ENCODE peak calls at places on chromosomes 2 and 18, in four cellular contexts. V is kidney, F is fibroblast of lung, C is psoas muscle. W is an unnamed sample.

GRCh38 chr18:53629356-53629755 is 595.1 kb downstream of the MBD2 start:
- DNase-seq in V (no peak), F (no peak), C (no peak), W (no peak)

GRCh38 chr2:204289066-204289465 is 256.2 kb upstream of the PARD3B start:
- DNase-seq in V (no peak), F (no peak), C (no peak), W (peak)

GRCh38 chr2:11515441-11516071 is 18.3 kb upstream of the GREB1 start:
- DNase-seq in V (no peak), F (no peak), C (no peak), W (no peak)

GRCh38 chr2:237742191-237742590 is 56.4 kb upstream of the RBM44 start:
- DNase-seq in V (no peak), F (no peak), C (no peak), W (no peak)

GRCh38 chr18:43542016-43542415 is 264.7 kb upstream of the SYT4 start:
- DNase-seq in V (no peak), F (no peak), C (no peak), W (no peak)

GRCh38 chr2:71614976-71615768 is 161.8 kb downstream of the DYSF start:
- DNase-seq in V (peak), F (peak), C (peak), W (peak)

GRCh38 chr2:182907081-182907830 is 40.8 kb upstream of the FRZB start:
- DNase-seq in V (no peak), F (peak), C (peak), W (no peak)

GRCh38 chr2:34365937-34366336 is 766.8 kb upstream of the FAM98A start:
- DNase-seq in V (no peak), F (no peak), C (no peak), W (no peak)

GRCh38 chr2:100244881-100245605 is 77.3 kb downstream of the LONRF2 start:
- DNase-seq in V (no peak), F (peak), C (no peak), W (no peak)

GRCh38 chr18:9615280-9615797 is 980 bp upstream of the PPP4R1 start:
- DNase-seq in V (no peak), F (no peak), C (no peak), W (no peak)

GRCh38 chr18:5704847-5705246 is 161.1 kb upstream of the EPB41L3 start:
- DNase-seq in V (no peak), F (no peak), C (no peak), W (no peak)

GRCh38 chr2:19748711-19749506 is 152.9 kb downstream of the TTC32 start:
- DNase-seq in V (no peak), F (no peak), C (no peak), W (no peak)

GRCh38 chr2:138364554-138365162 is 136.9 kb upstream of the SPOPL start:
- DNase-seq in V (no peak), F (peak), C (no peak), W (peak)

GRCh38 chr18:60667016-60667415 is 294.4 kb upstream of the MC4R start:
- DNase-seq in V (no peak), F (no peak), C (no peak), W (no peak)

GRCh38 chr2:42089340-42089925 is 41.6 kb downstream of the PKDCC start:
- DNase-seq in V (peak), F (peak), C (peak), W (peak)

GRCh38 chr2:231355802-231356473 is 39.6 kb upstream of the B3GNT7 start:
- DNase-seq in V (peak), F (no peak), C (peak), W (peak)
- TF ChIP-seq CTCF in V (no peak), F (peak), C (no peak), W (no peak)

GRCh38 chr2:201707142-201707541 is 8.7 kb upstream of the MPP4 start:
- DNase-seq in V (no peak), F (no peak), C (no peak), W (no peak)

GRCh38 chr2:201709049-201709448 is 10.6 kb upstream of the MPP4 start:
- DNase-seq in V (no peak), F (no peak), C (no peak), W (no peak)

GRCh38 chr2:201709747-201710146 is 11.3 kb upstream of the MPP4 start:
- DNase-seq in V (no peak), F (peak), C (no peak), W (no peak)

GRCh38 chr2:201704536-201704935 is 6.1 kb upstream of the MPP4 start:
- DNase-seq in V (no peak), F (no peak), C (no peak), W (no peak)

GRCh38 chr2:201707753-201708152 is 9.3 kb upstream of the MPP4 start:
- DNase-seq in V (no peak), F (peak), C (no peak), W (peak)
- TF ChIP-seq CTCF in V (no peak), F (peak), C (no peak), W (no peak)

GRCh38 chr2:48566582-48566981 is 36.6 kb downstream of the STON1 start:
- DNase-seq in V (no peak), F (peak), C (no peak), W (peak)
- TF ChIP-seq CTCF in V (peak), F (peak), C (no peak), W (peak)

GRCh38 chr2:39851251-39851650 is 72.2 kb upstream of the THUMPD2 start:
- DNase-seq in V (no peak), F (peak), C (no peak), W (no peak)

GRCh38 chr2:39849982-39850526 is 71.0 kb upstream of the THUMPD2 start:
- DNase-seq in V (no peak), F (no peak), C (no peak), W (no peak)

GRCh38 chr2:39855856-39856255 is 76.8 kb upstream of the THUMPD2 start:
- DNase-seq in V (no peak), F (no peak), C (no peak), W (no peak)

GRCh38 chr2:39851691-39852110 is 72.6 kb upstream of the THUMPD2 start:
- DNase-seq in V (peak), F (peak), C (no peak), W (peak)
- TF ChIP-seq CTCF in V (no peak), F (no peak), C (no peak), W (peak)

W was measured in fibroblast of villous mesenchyme.